ENCODE peak calls at places on chromosomes 6 and 20, in five cellular contexts. S, M, V, N and X are unnamed samples.
A peak's percentile ranks its signal among the peaks of the same experiment; 100 is the strongest.

GRCh38 chr6:127966616-127967015 is 65.8 kb upstream of the THEMIS start:
- DNase-seq in S (no peak), M (no peak), V (no peak), N (peak; percentile 13), X (no peak)

GRCh38 chr20:7497985-7498384 is 442.3 kb downstream of the HAO1 start:
- DNase-seq in S (no peak), M (peak; percentile 92), V (peak; percentile 93), N (peak; percentile 73), X (peak; percentile 66)

GRCh38 chr6:138692978-138693909 is 80.3 kb upstream of the CCDC28A start:
- DNase-seq in S (no peak), M (peak; percentile 88), V (peak; percentile 63), N (peak; percentile 35), X (peak; percentile 52)

GRCh38 chr6:34305982-34306702 is 57.3 kb upstream of the SMIM29 start:
- DNase-seq in S (no peak), M (no peak), V (no peak), N (peak; percentile 76), X (no peak)

GRCh38 chr6:35146453-35146852 is 5.3 kb upstream of the TCP11 start:
- DNase-seq in S (peak; percentile 40), M (peak; percentile 35), V (peak; percentile 71), N (peak; percentile 55), X (peak; percentile 53)

GRCh38 chr6:156593893-156594292 is 183.3 kb upstream of the ARID1B start:
- DNase-seq in S (no peak), M (no peak), V (no peak), N (no peak), X (no peak)

GRCh38 chr6:139844907-139845306 is 470.5 kb upstream of the CITED2 start:
- DNase-seq in S (no peak), M (no peak), V (no peak), N (no peak), X (no peak)

GRCh38 chr6:27448456-27448855 is 24.4 kb downstream of the ZNF184 start:
- DNase-seq in S (no peak), M (no peak), V (no peak), N (no peak), X (no peak)

GRCh38 chr6:4577406-4577805 is 198.8 kb upstream of the CDYL start:
- DNase-seq in S (no peak), M (no peak), V (peak; percentile 97), N (peak; percentile 98), X (peak; percentile 68)

GRCh38 chr6:156780962-156781705 is 4.0 kb downstream of the ARID1B start:
- DNase-seq in S (no peak), M (peak; percentile 11), V (peak; percentile 32), N (peak; percentile 53), X (no peak)

GRCh38 chr6:77021778-77022177 is 441.5 kb downstream of the HTR1B start:
- DNase-seq in S (no peak), M (no peak), V (no peak), N (no peak), X (no peak)

GRCh38 chr6:77019081-77019480 is 444.2 kb downstream of the HTR1B start:
- DNase-seq in S (no peak), M (no peak), V (peak; percentile 13), N (no peak), X (no peak)

GRCh38 chr6:77025824-77026223 is 437.5 kb downstream of the HTR1B start:
- DNase-seq in S (no peak), M (no peak), V (no peak), N (no peak), X (no peak)

GRCh38 chr6:77017537-77017936 is 445.8 kb downstream of the HTR1B start:
- DNase-seq in S (no peak), M (no peak), V (no peak), N (no peak), X (no peak)

GRCh38 chr6:77021232-77021631 is 442.1 kb downstream of the HTR1B start:
- DNase-seq in S (no peak), M (no peak), V (no peak), N (no peak), X (no peak)
- TF ChIP-seq CTCF in S (no peak), M (no peak), V (no peak), N (no peak), X (no peak)

DNA sequence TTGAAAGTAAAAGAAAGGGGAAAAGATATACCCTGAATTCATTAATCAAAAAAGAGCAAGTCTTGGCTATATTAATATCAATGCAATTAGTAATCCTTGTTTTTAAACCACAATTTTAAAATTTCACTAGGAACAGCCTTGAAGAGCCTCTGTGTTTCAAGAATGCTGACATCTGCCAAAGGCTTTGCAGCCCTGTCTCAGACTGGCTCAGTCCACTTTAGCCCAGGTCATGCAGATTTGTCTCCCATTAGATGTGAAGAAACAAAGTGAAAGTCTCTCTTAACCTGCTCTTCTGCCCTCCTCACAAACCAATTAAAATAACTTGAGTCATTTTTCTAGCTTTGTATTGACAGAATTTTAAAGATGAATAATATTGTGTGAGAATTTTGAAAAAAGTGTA is 102.7 kb upstream of the CARMIL1 start:
- DNase-seq in S (no peak), M (no peak), V (no peak), N (no peak), X (no peak)
- H3K4me3 ChIP-seq in S (no peak overlapping the region), M (no peak overlapping the region), V (no peak overlapping the region), N (no peak overlapping the region), X (no peak overlapping the region)

GRCh38 chr6:51489133-51489532 is 598.3 kb downstream of the PKHD1 start:
- DNase-seq in S (no peak), M (no peak), V (no peak), N (no peak), X (no peak)

GRCh38 chr6:51490101-51490500 is 597.3 kb downstream of the PKHD1 start:
- DNase-seq in S (no peak), M (no peak), V (no peak), N (no peak), X (no peak)

DNA sequence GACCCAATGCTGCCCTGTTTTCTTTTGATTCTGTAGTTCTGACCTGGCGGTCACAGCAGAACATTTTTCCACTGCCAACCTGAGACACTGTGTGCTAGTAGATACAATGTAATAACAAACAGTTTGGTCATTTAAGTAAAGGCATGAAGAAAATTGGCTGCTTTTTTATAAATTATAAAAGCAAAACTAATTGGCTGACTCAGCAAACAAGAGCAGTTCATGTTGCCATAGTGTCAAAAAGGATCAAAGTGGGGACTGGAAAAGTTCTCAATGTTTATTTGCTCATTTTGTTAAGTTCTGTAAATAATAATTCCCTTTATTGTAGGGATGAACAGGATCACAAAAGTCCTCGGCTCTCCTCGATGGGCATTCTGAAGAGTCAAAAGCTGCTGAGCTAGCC is 599.5 kb downstream of the PKHD1 start:
- DNase-seq in S (no peak), M (no peak), V (no peak), N (no peak), X (no peak)
- TF ChIP-seq CTCF in S (no peak), M (no peak), V (no peak), N (no peak), X (no peak)

GRCh38 chr6:106525885-106526280 is 103.4 kb downstream of the RTN4IP1 start:
- DNase-seq in S (no peak), M (no peak), V (no peak), N (no peak), X (no peak)

GRCh38 chr6:106522557-106522956 is 106.7 kb downstream of the RTN4IP1 start:
- DNase-seq in S (no peak), M (no peak), V (no peak), N (no peak), X (peak; percentile 28)

GRCh38 chr6:106527111-106527510 is 102.2 kb downstream of the RTN4IP1 start:
- DNase-seq in S (no peak), M (peak; percentile 41), V (peak; percentile 68), N (peak; percentile 52), X (no peak)

GRCh38 chr6:106527979-106528378 is 101.3 kb downstream of the RTN4IP1 start:
- DNase-seq in S (no peak), M (peak; percentile 89), V (peak; percentile 96), N (peak; percentile 97), X (peak; percentile 91)

DNA sequence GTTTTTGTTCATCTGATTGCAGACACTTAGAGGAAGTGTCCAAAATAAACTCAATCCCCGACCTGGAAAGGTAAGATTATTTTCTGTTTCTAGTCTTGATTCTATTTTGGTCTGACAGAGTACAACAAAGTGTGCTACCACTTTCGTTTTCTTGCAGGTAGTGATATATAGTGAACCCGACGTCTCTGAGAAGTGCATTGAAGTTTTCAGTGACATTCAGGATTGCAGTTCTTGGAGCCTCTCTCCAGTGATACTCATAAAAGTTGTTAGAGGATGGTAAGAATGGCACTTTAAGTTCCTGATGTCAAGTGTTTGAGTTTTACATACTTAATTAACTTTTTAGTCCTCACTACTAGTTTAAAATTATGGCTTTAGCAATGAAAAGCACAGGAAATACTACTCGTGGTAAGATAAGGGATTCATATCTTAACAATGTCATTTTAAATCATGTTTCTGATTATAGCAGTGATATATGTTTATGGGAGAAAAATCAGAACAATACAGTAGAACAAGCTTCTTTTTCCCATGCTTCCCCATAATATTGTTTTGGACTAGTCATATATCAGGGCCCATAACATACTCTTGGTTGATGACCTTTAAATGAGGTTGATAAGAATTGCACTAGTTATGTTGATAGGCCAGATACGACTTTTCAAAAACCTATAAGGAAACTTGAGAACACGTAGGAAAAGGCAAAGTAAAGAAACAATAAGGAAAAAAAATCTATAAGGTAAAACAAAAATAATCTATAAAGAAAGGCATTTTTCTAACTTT is 104.0 kb downstream of the RTN4IP1 start:
- DNase-seq in S (no peak), M (peak; percentile 54), V (no peak), N (no peak), X (no peak)
- H3K4me3 ChIP-seq in S (no peak overlapping the region), M (peak overlapping the region; percentile 18), V (no peak overlapping the region), N (no peak overlapping the region), X (no peak overlapping the region)

DNA sequence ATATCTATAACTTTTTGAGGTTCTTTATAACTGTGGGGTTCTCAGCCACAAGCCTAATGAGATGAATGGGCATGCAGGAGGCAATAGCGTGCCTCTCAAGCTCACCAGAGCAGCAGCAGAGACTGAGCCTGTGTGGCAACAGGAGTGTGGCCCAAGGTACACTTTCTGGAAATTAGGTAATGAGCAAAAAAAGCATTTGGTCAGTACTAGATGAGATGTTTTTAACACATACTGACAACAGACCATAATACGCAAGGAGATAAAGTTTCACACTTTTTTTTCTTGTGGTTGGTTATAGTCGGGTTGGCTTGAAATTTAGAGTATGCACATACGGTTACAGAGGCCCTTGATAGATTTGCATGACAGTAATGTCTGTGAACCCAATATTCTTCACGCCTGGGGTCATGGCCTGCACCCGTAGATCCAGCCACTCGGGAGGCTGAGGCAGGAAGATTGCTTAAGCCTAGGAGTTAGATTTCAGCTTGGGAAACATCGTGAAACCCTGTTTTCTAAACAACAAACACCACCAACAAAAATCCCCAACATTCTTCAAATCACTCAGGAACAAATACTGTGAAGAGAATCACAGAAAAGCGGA is 300.1 kb downstream of the GMDS start:
- DNase-seq in S (no peak), M (no peak), V (no peak), N (no peak), X (no peak)
- TF ChIP-seq CTCF in S (no peak), M (no peak), V (no peak), N (no peak), X (no peak)

DNA sequence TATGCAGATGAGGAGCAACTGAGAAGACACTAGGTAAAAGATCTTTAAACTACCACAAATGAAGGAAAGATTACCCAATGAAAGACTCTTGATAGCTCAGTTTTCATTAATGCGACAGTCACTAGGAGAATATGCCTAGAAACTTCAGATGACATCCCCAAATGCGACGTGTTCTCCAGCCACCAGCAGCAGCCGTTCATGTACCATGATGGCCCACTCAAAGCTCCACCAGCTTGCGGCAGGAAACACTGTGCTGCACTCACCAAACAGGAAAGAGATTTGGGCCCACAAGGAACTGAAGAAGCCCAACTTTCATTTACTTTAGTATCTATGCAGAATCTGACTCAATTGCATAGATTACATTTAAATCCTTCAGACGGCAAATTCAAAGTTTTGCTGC is 7.5 kb downstream of the DIDO1 start:
- DNase-seq in S (no peak), M (no peak), V (no peak), N (no peak), X (no peak)
- H3K4me3 ChIP-seq in S (no peak overlapping the region), M (no peak overlapping the region), V (no peak overlapping the region), N (no peak overlapping the region), X (no peak overlapping the region)

GRCh38 chr6:116096979-116097816 is 3.5 kb upstream of the NT5DC1 start:
- DNase-seq in S (no peak), M (no peak), V (peak; percentile 47), N (peak; percentile 57), X (no peak)
- TF ChIP-seq CTCF in S (peak; percentile 71), M (peak; percentile 59), V (peak; percentile 53), N (peak; percentile 53), X (peak; percentile 26)